ENCODE peak calls at places on chromosomes 1 and 21, in six cellular contexts. One of them, this sample, is unnamed.

GRCh38 chr1:224786533-224787249 is 142.8 kb upstream of the DNAH14 start:
- DNase-seq in breast epithelium: no peak
- DNase-seq in LNCaP clone FGC: no peak
- DNase-seq in bronchial epithelial cell: peak
- DNase-seq in CD8-positive, alpha-beta T cell: no peak
- DNase-seq in activated CD8-positive, alpha-beta T cell treated with anti-CD3 and anti-CD28 coated beads for 36 hours: peak
- DNase-seq in this sample: peak

GRCh38 chr21:21156397-21156796 is 158.2 kb downstream of the NCAM2 start:
- DNase-seq in bronchial epithelial cell: no peak
- DNase-seq in breast epithelium: no peak
- DNase-seq in CD8-positive, alpha-beta T cell: no peak
- DNase-seq in activated CD8-positive, alpha-beta T cell treated with anti-CD3 and anti-CD28 coated beads for 36 hours: no peak
- DNase-seq in LNCaP clone FGC: no peak
- DNase-seq in this sample: no peak

GRCh38 chr1:148353461-148354283 is 129.4 kb downstream of the PPIAL4G start:
- DNase-seq in breast epithelium: no peak
- DNase-seq in LNCaP clone FGC: peak
- DNase-seq in CD8-positive, alpha-beta T cell: no peak
- DNase-seq in activated CD8-positive, alpha-beta T cell treated with anti-CD3 and anti-CD28 coated beads for 36 hours: peak
- DNase-seq in bronchial epithelial cell: peak
- DNase-seq in this sample: peak

GRCh38 chr1:218444173-218444572 is 99.0 kb downstream of the TGFB2 start:
- DNase-seq in bronchial epithelial cell: no peak
- DNase-seq in LNCaP clone FGC: no peak
- DNase-seq in CD8-positive, alpha-beta T cell: no peak
- DNase-seq in activated CD8-positive, alpha-beta T cell treated with anti-CD3 and anti-CD28 coated beads for 36 hours: no peak
- DNase-seq in breast epithelium: no peak
- DNase-seq in this sample: no peak

GRCh38 chr1:46408356-46409062 is 14.4 kb downstream of the FAAH start:
- DNase-seq in activated CD8-positive, alpha-beta T cell treated with anti-CD3 and anti-CD28 coated beads for 36 hours: no peak
- DNase-seq in LNCaP clone FGC: no peak
- DNase-seq in CD8-positive, alpha-beta T cell: no peak
- DNase-seq in bronchial epithelial cell: no peak
- DNase-seq in breast epithelium: no peak
- DNase-seq in this sample: no peak

GRCh38 chr1:200042437-200043329 is 15.2 kb downstream of the NR5A2 start:
- DNase-seq in LNCaP clone FGC: no peak
- DNase-seq in bronchial epithelial cell: no peak
- DNase-seq in CD8-positive, alpha-beta T cell: no peak
- DNase-seq in breast epithelium: no peak
- DNase-seq in activated CD8-positive, alpha-beta T cell treated with anti-CD3 and anti-CD28 coated beads for 36 hours: no peak
- DNase-seq in this sample: no peak

GRCh38 chr1:180157108-180157507 is 2.4 kb downstream of the QSOX1 start:
- DNase-seq in activated CD8-positive, alpha-beta T cell treated with anti-CD3 and anti-CD28 coated beads for 36 hours: no peak
- DNase-seq in bronchial epithelial cell: no peak
- DNase-seq in CD8-positive, alpha-beta T cell: no peak
- DNase-seq in breast epithelium: no peak
- DNase-seq in LNCaP clone FGC: no peak
- DNase-seq in this sample: no peak

GRCh38 chr1:14113841-14114567 is 414.0 kb downstream of the PRDM2 start:
- DNase-seq in breast epithelium: peak
- DNase-seq in LNCaP clone FGC: peak
- DNase-seq in activated CD8-positive, alpha-beta T cell treated with anti-CD3 and anti-CD28 coated beads for 36 hours: peak
- DNase-seq in CD8-positive, alpha-beta T cell: no peak
- DNase-seq in bronchial epithelial cell: peak
- DNase-seq in this sample: peak

GRCh38 chr1:43302721-43303476 is 2.1 kb downstream of the TIE1 start:
- DNase-seq in CD8-positive, alpha-beta T cell: no peak
- DNase-seq in breast epithelium: no peak
- DNase-seq in bronchial epithelial cell: no peak
- DNase-seq in activated CD8-positive, alpha-beta T cell treated with anti-CD3 and anti-CD28 coated beads for 36 hours: no peak
- DNase-seq in LNCaP clone FGC: no peak
- DNase-seq in this sample: no peak

GRCh38 chr1:43304771-43305300 is 4.1 kb downstream of the TIE1 start:
- DNase-seq in LNCaP clone FGC: no peak
- DNase-seq in activated CD8-positive, alpha-beta T cell treated with anti-CD3 and anti-CD28 coated beads for 36 hours: no peak
- DNase-seq in breast epithelium: no peak
- DNase-seq in bronchial epithelial cell: no peak
- DNase-seq in CD8-positive, alpha-beta T cell: no peak
- DNase-seq in this sample: no peak

GRCh38 chr1:43304287-43304615 is 3.5 kb downstream of the TIE1 start:
- DNase-seq in LNCaP clone FGC: no peak
- DNase-seq in activated CD8-positive, alpha-beta T cell treated with anti-CD3 and anti-CD28 coated beads for 36 hours: no peak
- DNase-seq in breast epithelium: no peak
- DNase-seq in bronchial epithelial cell: no peak
- DNase-seq in CD8-positive, alpha-beta T cell: no peak
- DNase-seq in this sample: no peak

GRCh38 chr1:43302226-43302625 is 1.4 kb downstream of the TIE1 start:
- DNase-seq in LNCaP clone FGC: no peak
- DNase-seq in breast epithelium: no peak
- DNase-seq in activated CD8-positive, alpha-beta T cell treated with anti-CD3 and anti-CD28 coated beads for 36 hours: no peak
- DNase-seq in bronchial epithelial cell: no peak
- DNase-seq in CD8-positive, alpha-beta T cell: no peak
- DNase-seq in this sample: no peak

GRCh38 chr1:43303477-43304286 is 2.9 kb downstream of the TIE1 start:
- DNase-seq in bronchial epithelial cell: no peak
- DNase-seq in LNCaP clone FGC: no peak
- DNase-seq in activated CD8-positive, alpha-beta T cell treated with anti-CD3 and anti-CD28 coated beads for 36 hours: no peak
- DNase-seq in CD8-positive, alpha-beta T cell: no peak
- DNase-seq in breast epithelium: no peak
- DNase-seq in this sample: no peak
- TF ChIP-seq CTCF in bronchial epithelial cell: no peak
- TF ChIP-seq CTCF in LNCaP clone FGC: no peak
- TF ChIP-seq CTCF in activated CD8-positive, alpha-beta T cell treated with anti-CD3 and anti-CD28 coated beads for 36 hours: no peak
- TF ChIP-seq CTCF in CD8-positive, alpha-beta T cell: no peak
- TF ChIP-seq CTCF in breast epithelium: no peak
- TF ChIP-seq CTCF in this sample: no peak

GRCh38 chr1:175168782-175169181 is 23.8 kb downstream of the KIAA0040 start:
- DNase-seq in LNCaP clone FGC: no peak
- DNase-seq in CD8-positive, alpha-beta T cell: no peak
- DNase-seq in bronchial epithelial cell: no peak
- DNase-seq in activated CD8-positive, alpha-beta T cell treated with anti-CD3 and anti-CD28 coated beads for 36 hours: no peak
- DNase-seq in breast epithelium: no peak
- DNase-seq in this sample: no peak
- TF ChIP-seq CTCF in LNCaP clone FGC: no peak
- TF ChIP-seq CTCF in CD8-positive, alpha-beta T cell: no peak
- TF ChIP-seq CTCF in bronchial epithelial cell: no peak
- TF ChIP-seq CTCF in activated CD8-positive, alpha-beta T cell treated with anti-CD3 and anti-CD28 coated beads for 36 hours: no peak
- TF ChIP-seq CTCF in breast epithelium: no peak
- TF ChIP-seq CTCF in this sample: no peak

GRCh38 chr1:44314401-44314800 is 40.7 kb downstream of the ERI3 start:
- DNase-seq in activated CD8-positive, alpha-beta T cell treated with anti-CD3 and anti-CD28 coated beads for 36 hours: no peak
- DNase-seq in LNCaP clone FGC: no peak
- DNase-seq in breast epithelium: no peak
- DNase-seq in CD8-positive, alpha-beta T cell: no peak
- DNase-seq in bronchial epithelial cell: no peak
- DNase-seq in this sample: no peak
- TF ChIP-seq CTCF in activated CD8-positive, alpha-beta T cell treated with anti-CD3 and anti-CD28 coated beads for 36 hours: no peak
- TF ChIP-seq CTCF in LNCaP clone FGC: peak
- TF ChIP-seq CTCF in breast epithelium: no peak
- TF ChIP-seq CTCF in CD8-positive, alpha-beta T cell: no peak
- TF ChIP-seq CTCF in bronchial epithelial cell: peak
- TF ChIP-seq CTCF in this sample: no peak

GRCh38 chr1:220990417-220991337 is 111.4 kb downstream of the HLX start:
- DNase-seq in CD8-positive, alpha-beta T cell: no peak
- DNase-seq in activated CD8-positive, alpha-beta T cell treated with anti-CD3 and anti-CD28 coated beads for 36 hours: no peak
- DNase-seq in breast epithelium: no peak
- DNase-seq in bronchial epithelial cell: peak
- DNase-seq in LNCaP clone FGC: no peak
- DNase-seq in this sample: peak
- TF ChIP-seq CTCF in CD8-positive, alpha-beta T cell: no peak
- TF ChIP-seq CTCF in activated CD8-positive, alpha-beta T cell treated with anti-CD3 and anti-CD28 coated beads for 36 hours: no peak
- TF ChIP-seq CTCF in breast epithelium: no peak
- TF ChIP-seq CTCF in bronchial epithelial cell: no peak
- TF ChIP-seq CTCF in LNCaP clone FGC: no peak
- TF ChIP-seq CTCF in this sample: peak

DNA sequence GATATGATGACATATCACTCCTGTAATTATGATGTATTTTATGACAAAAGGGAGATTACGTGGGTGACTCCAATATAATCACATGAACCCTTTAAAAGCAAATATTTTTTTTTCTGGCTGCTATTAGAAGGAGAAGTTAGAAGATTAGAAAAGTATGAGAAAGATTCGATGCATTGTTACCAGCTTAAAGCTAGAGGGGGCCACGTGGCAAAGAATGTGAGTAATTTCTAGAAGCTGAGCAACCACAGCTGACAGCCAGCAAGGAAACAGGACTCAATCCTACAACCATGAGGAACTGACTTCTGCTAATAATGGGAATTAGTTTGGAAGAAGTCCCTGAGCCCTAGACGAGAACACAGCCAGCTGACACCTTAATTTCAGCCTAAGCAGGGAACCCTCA is 56.3 kb upstream of the C1orf87 start:
- DNase-seq in activated CD8-positive, alpha-beta T cell treated with anti-CD3 and anti-CD28 coated beads for 36 hours: no peak
- DNase-seq in CD8-positive, alpha-beta T cell: no peak
- DNase-seq in LNCaP clone FGC: no peak
- DNase-seq in bronchial epithelial cell: no peak
- DNase-seq in breast epithelium: no peak
- DNase-seq in this sample: no peak
- TF ChIP-seq CTCF in activated CD8-positive, alpha-beta T cell treated with anti-CD3 and anti-CD28 coated beads for 36 hours: no peak
- TF ChIP-seq CTCF in CD8-positive, alpha-beta T cell: no peak
- TF ChIP-seq CTCF in LNCaP clone FGC: peak
- TF ChIP-seq CTCF in bronchial epithelial cell: no peak
- TF ChIP-seq CTCF in breast epithelium: no peak
- TF ChIP-seq CTCF in this sample: no peak

GRCh38 chr1:4653796-4654715 is at the start of gene AJAP1:
- DNase-seq in LNCaP clone FGC: no peak
- DNase-seq in CD8-positive, alpha-beta T cell: no peak
- DNase-seq in activated CD8-positive, alpha-beta T cell treated with anti-CD3 and anti-CD28 coated beads for 36 hours: peak
- DNase-seq in bronchial epithelial cell: no peak
- DNase-seq in breast epithelium: no peak
- DNase-seq in this sample: no peak

GRCh38 chr1:4656533-4657140 is 2.2 kb downstream of the AJAP1 start:
- DNase-seq in activated CD8-positive, alpha-beta T cell treated with anti-CD3 and anti-CD28 coated beads for 36 hours: no peak
- DNase-seq in breast epithelium: no peak
- DNase-seq in bronchial epithelial cell: no peak
- DNase-seq in CD8-positive, alpha-beta T cell: no peak
- DNase-seq in LNCaP clone FGC: no peak
- DNase-seq in this sample: no peak

GRCh38 chr1:4657244-4657789 is 2.9 kb downstream of the AJAP1 start:
- DNase-seq in activated CD8-positive, alpha-beta T cell treated with anti-CD3 and anti-CD28 coated beads for 36 hours: no peak
- DNase-seq in bronchial epithelial cell: no peak
- DNase-seq in CD8-positive, alpha-beta T cell: no peak
- DNase-seq in breast epithelium: no peak
- DNase-seq in LNCaP clone FGC: no peak
- DNase-seq in this sample: no peak

GRCh38 chr1:4654764-4655673 is 610 bp downstream of the AJAP1 start:
- DNase-seq in LNCaP clone FGC: no peak
- DNase-seq in breast epithelium: no peak
- DNase-seq in CD8-positive, alpha-beta T cell: no peak
- DNase-seq in bronchial epithelial cell: no peak
- DNase-seq in activated CD8-positive, alpha-beta T cell treated with anti-CD3 and anti-CD28 coated beads for 36 hours: no peak
- DNase-seq in this sample: no peak

DNA sequence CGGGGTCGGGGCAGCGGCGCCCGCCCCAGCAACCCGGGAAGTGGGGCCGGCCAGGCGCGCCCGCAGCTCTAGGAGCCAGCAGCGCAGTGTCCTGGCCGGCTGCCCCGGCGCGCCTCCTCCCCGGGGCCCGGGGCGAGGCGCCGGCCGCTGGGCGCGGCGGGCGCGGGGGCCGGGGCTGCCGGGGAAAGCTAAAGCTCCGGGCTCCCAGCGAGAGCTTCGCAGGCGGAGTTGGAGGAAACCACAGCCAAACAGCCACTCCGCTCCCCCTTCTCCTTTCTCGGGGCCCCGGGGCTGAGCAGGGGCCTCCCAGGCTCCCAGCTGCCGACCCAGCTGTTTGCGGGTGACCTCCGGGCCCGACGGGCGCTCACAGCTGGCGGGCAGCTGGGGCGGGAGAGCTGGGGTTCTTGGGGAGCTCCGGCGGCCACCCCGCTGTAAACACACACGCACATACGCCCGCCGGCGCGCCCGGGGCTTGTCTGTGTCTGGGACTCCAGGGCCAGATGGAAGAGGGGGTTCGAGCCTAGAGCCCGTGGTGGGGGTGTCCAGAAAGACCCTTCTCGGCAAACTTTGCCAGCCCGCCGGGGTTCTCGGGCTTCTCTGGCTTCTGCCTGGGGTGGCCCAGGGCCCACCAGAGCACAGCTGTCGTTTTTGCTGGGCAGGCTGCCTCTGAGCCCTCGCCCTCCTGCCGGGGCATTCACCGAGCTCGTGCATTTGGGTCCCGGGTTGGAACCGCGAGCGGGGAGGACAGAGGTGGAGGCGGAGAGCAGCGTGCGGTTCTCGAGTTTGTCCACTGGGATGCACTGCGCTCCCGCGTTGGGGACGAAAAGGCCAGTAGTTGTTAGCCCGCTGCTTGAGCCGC is 1.5 kb downstream of the AJAP1 start:
- DNase-seq in LNCaP clone FGC: no peak
- DNase-seq in CD8-positive, alpha-beta T cell: no peak
- DNase-seq in breast epithelium: no peak
- DNase-seq in activated CD8-positive, alpha-beta T cell treated with anti-CD3 and anti-CD28 coated beads for 36 hours: peak
- DNase-seq in bronchial epithelial cell: peak
- DNase-seq in this sample: peak
- TF ChIP-seq CTCF in LNCaP clone FGC: peak
- TF ChIP-seq CTCF in CD8-positive, alpha-beta T cell: peak
- TF ChIP-seq CTCF in breast epithelium: peak
- TF ChIP-seq CTCF in activated CD8-positive, alpha-beta T cell treated with anti-CD3 and anti-CD28 coated beads for 36 hours: peak
- TF ChIP-seq CTCF in bronchial epithelial cell: peak
- TF ChIP-seq CTCF in this sample: peak

GRCh38 chr21:35996217-35996616 is 64.1 kb downstream of the SETD4 start:
- DNase-seq in LNCaP clone FGC: no peak
- DNase-seq in bronchial epithelial cell: no peak
- DNase-seq in activated CD8-positive, alpha-beta T cell treated with anti-CD3 and anti-CD28 coated beads for 36 hours: peak
- DNase-seq in CD8-positive, alpha-beta T cell: no peak
- DNase-seq in breast epithelium: no peak
- DNase-seq in this sample: no peak
- TF ChIP-seq CTCF in LNCaP clone FGC: no peak
- TF ChIP-seq CTCF in bronchial epithelial cell: no peak
- TF ChIP-seq CTCF in activated CD8-positive, alpha-beta T cell treated with anti-CD3 and anti-CD28 coated beads for 36 hours: no peak
- TF ChIP-seq CTCF in CD8-positive, alpha-beta T cell: no peak
- TF ChIP-seq CTCF in breast epithelium: no peak
- TF ChIP-seq CTCF in this sample: no peak

GRCh38 chr1:118304722-118305344 is 119.8 kb upstream of the SPAG17 start:
- DNase-seq in activated CD8-positive, alpha-beta T cell treated with anti-CD3 and anti-CD28 coated beads for 36 hours: no peak
- DNase-seq in LNCaP clone FGC: no peak
- DNase-seq in breast epithelium: no peak
- DNase-seq in bronchial epithelial cell: no peak
- DNase-seq in CD8-positive, alpha-beta T cell: no peak
- DNase-seq in this sample: peak
- TF ChIP-seq CTCF in activated CD8-positive, alpha-beta T cell treated with anti-CD3 and anti-CD28 coated beads for 36 hours: no peak
- TF ChIP-seq CTCF in LNCaP clone FGC: peak
- TF ChIP-seq CTCF in breast epithelium: no peak
- TF ChIP-seq CTCF in bronchial epithelial cell: peak
- TF ChIP-seq CTCF in CD8-positive, alpha-beta T cell: no peak
- TF ChIP-seq CTCF in this sample: peak

DNA sequence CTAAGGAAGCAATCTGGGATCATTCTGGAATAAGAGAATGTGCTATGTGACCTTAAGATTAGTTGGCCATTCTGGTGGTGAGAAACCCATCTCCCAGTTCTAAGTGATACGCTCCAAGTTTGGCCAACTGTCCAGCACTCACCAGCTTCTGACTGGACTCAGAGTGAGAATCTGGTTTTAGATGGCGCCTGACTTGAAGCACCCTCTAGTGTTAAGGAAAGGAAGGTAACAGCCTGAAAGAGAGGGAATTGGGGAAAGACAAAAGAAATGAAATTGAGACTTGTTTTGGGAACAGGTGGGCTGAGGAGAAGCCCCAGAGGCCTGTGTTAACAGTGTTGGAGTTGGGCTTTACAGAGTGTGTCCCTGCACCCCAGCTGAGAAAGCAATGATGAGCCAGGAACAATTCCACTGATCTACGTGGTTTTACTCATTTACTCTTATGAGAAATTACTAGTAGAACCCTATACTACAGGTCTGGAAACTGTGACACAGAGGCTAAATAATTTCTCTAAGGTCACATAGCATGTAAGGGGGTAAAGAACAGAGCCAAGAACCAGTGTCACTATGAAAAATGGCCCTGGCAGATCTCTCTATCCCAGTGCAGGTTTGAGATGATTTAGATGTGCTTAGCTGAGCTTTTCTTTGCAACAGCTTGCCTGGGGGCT is 9.3 kb upstream of the FCAMR start:
- DNase-seq in activated CD8-positive, alpha-beta T cell treated with anti-CD3 and anti-CD28 coated beads for 36 hours: no peak
- DNase-seq in LNCaP clone FGC: no peak
- DNase-seq in bronchial epithelial cell: peak
- DNase-seq in CD8-positive, alpha-beta T cell: no peak
- DNase-seq in breast epithelium: no peak
- DNase-seq in this sample: peak
- TF ChIP-seq CTCF in activated CD8-positive, alpha-beta T cell treated with anti-CD3 and anti-CD28 coated beads for 36 hours: peak
- TF ChIP-seq CTCF in LNCaP clone FGC: peak
- TF ChIP-seq CTCF in bronchial epithelial cell: peak
- TF ChIP-seq CTCF in CD8-positive, alpha-beta T cell: no peak
- TF ChIP-seq CTCF in breast epithelium: no peak
- TF ChIP-seq CTCF in this sample: peak

This sample was measured in MCF 10A.